ENCODE peak calls at places on chromosome 1, in five cellular contexts. One of them, this sample, is unnamed.

GRCh38 chr1:28577052-28577678 is 14.9 kb upstream of the RAB42 start:
- DNase-seq in kidney: no peak
- DNase-seq in GM23248: peak; percentile 9
- DNase-seq in astrocyte: no peak
- DNase-seq in mesendoderm: no peak
- DNase-seq in this sample: no peak

GRCh38 chr1:221801773-221802516 is 60.1 kb upstream of the DUSP10 start:
- DNase-seq in kidney: no peak
- DNase-seq in GM23248: peak; percentile 83
- DNase-seq in astrocyte: peak; percentile 78
- DNase-seq in mesendoderm: peak; percentile 90
- DNase-seq in this sample: peak; percentile 48

GRCh38 chr1:108071601-108072000 is 106.6 kb upstream of the VAV3 start:
- DNase-seq in kidney: no peak
- DNase-seq in GM23248: no peak
- DNase-seq in astrocyte: no peak
- DNase-seq in mesendoderm: no peak
- DNase-seq in this sample: no peak

GRCh38 chr1:233025156-233025555 is 74.7 kb downstream of the NTPCR start:
- DNase-seq in kidney: no peak
- DNase-seq in GM23248: peak; percentile 23
- DNase-seq in astrocyte: no peak
- DNase-seq in mesendoderm: peak; percentile 90
- DNase-seq in this sample: no peak

GRCh38 chr1:44239961-44240371 is 26.7 kb downstream of the DMAP1 start:
- DNase-seq in kidney: peak; percentile 91
- DNase-seq in GM23248: peak; percentile 8
- DNase-seq in astrocyte: no peak
- DNase-seq in mesendoderm: no peak
- DNase-seq in this sample: peak; percentile 37

GRCh38 chr1:212689758-212690540 is 9.7 kb downstream of the BATF3 start:
- DNase-seq in kidney: no peak
- DNase-seq in GM23248: no peak
- DNase-seq in astrocyte: no peak
- DNase-seq in mesendoderm: no peak
- DNase-seq in this sample: no peak

GRCh38 chr1:85307987-85308836 is 31.8 kb upstream of the BCL10 start:
- DNase-seq in kidney: peak; percentile 94
- DNase-seq in GM23248: peak; percentile 95
- DNase-seq in astrocyte: peak; percentile 66
- DNase-seq in mesendoderm: peak; percentile 95
- DNase-seq in this sample: peak; percentile 98

GRCh38 chr1:27949027-27949426 is 10.7 kb upstream of the XKR8 start:
- DNase-seq in kidney: no peak
- DNase-seq in GM23248: no peak
- DNase-seq in astrocyte: no peak
- DNase-seq in mesendoderm: no peak
- DNase-seq in this sample: no peak

GRCh38 chr1:215360786-215361185 is 206.3 kb upstream of the KCTD3 start:
- DNase-seq in kidney: no peak
- DNase-seq in GM23248: no peak
- DNase-seq in astrocyte: peak; percentile 51
- DNase-seq in mesendoderm: no peak
- DNase-seq in this sample: no peak

GRCh38 chr1:212689196-212689710 is 10.4 kb downstream of the BATF3 start:
- DNase-seq in kidney: no peak
- DNase-seq in GM23248: no peak
- DNase-seq in astrocyte: no peak
- DNase-seq in mesendoderm: no peak
- DNase-seq in this sample: no peak

GRCh38 chr1:54112969-54113368 is 39.8 kb downstream of the CDCP2 start:
- DNase-seq in kidney: no peak
- DNase-seq in GM23248: no peak
- DNase-seq in astrocyte: no peak
- DNase-seq in mesendoderm: no peak
- DNase-seq in this sample: no peak

GRCh38 chr1:181153634-181153961 is 65.1 kb downstream of the IER5 start:
- DNase-seq in kidney: no peak
- DNase-seq in GM23248: no peak
- DNase-seq in astrocyte: no peak
- DNase-seq in mesendoderm: no peak
- DNase-seq in this sample: no peak

GRCh38 chr1:232209357-232209756 is 420.6 kb downstream of the SIPA1L2 start:
- DNase-seq in kidney: no peak
- DNase-seq in GM23248: no peak
- DNase-seq in astrocyte: no peak
- DNase-seq in mesendoderm: no peak
- DNase-seq in this sample: no peak

DNA sequence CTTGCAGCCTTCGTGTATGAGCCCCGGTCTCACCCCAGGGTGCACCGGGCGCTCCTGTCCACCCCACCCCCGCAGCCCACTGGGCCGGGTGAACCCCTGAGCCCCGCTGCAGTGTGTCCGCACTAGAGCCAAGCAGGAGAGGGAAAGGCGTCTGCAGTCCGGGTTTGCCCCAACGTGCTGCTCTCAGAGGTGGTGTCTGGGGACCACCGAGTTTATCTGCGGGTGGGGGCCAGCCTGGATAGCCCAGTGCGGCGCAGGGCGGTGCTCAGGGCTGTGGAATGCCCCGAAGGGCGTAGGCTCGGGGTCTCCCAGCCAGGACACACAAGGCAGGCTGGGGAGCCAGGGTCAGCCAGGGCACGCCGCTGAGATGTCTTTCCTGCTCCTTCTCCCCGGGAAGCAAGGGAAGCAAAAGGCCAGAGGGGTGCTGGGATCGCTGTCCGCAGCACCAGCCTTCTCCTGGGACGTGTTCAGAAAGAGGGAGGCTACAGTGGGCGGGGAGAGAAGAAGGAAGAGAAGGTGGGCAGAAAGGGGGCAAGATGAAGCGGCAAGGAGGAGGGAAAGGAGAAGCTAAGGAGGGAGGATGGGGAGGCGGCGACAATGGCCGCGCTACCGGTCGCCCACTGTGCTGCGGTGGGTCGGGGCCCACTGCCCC is 56.6 kb downstream of the MAB21L3 start:
- DNase-seq in kidney: no peak
- DNase-seq in GM23248: peak; percentile 48
- DNase-seq in astrocyte: no peak
- DNase-seq in mesendoderm: peak; percentile 67
- DNase-seq in this sample: peak; percentile 9
- H3K9ac ChIP-seq in kidney: no peak overlapping the region
- H3K9ac ChIP-seq in GM23248: peak overlapping the region; percentile 72
- H3K9ac ChIP-seq in astrocyte: peak overlapping the region; percentile 75
- H3K9ac ChIP-seq in mesendoderm: peak overlapping the region; percentile 36
- H3K9ac ChIP-seq in this sample: peak overlapping the region; percentile 78

DNA sequence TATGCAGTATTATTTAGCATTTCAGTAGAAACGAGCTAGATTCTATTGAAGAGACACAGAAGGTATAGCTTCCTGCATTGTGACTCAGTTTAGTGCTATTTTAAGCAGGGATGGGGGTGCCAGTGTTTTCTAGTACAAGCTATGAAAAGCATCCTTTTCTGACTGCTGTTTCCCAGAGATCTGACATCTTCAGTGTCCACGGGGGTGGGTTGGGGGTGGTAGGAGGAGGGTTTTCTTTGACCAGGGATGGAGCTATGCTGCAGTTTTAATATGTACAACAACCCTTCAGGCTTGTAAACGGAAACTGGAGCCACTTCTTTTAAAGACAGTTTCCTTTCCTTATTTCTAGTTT is 2.7 kb upstream of the NEGR1 start:
- DNase-seq in kidney: no peak
- DNase-seq in GM23248: peak; percentile 86
- DNase-seq in astrocyte: no peak
- DNase-seq in mesendoderm: no peak
- DNase-seq in this sample: no peak
- H3K9ac ChIP-seq in kidney: no peak overlapping the region
- H3K9ac ChIP-seq in GM23248: peak overlapping the region; percentile 64
- H3K9ac ChIP-seq in astrocyte: peak overlapping the region; percentile 97
- H3K9ac ChIP-seq in mesendoderm: no peak overlapping the region
- H3K9ac ChIP-seq in this sample: peak overlapping the region; percentile 100

GRCh38 chr1:57102957-57103356 is 137.1 kb upstream of the C8B start:
- DNase-seq in kidney: no peak
- DNase-seq in GM23248: no peak
- DNase-seq in astrocyte: no peak
- DNase-seq in mesendoderm: no peak
- DNase-seq in this sample: no peak

GRCh38 chr1:57101171-57101570 is 135.4 kb upstream of the C8B start:
- DNase-seq in kidney: no peak
- DNase-seq in GM23248: peak; percentile 40
- DNase-seq in astrocyte: peak; percentile 8
- DNase-seq in mesendoderm: peak; percentile 76
- DNase-seq in this sample: no peak
- H3K9ac ChIP-seq in kidney: no peak overlapping the region
- H3K9ac ChIP-seq in GM23248: no peak overlapping the region
- H3K9ac ChIP-seq in astrocyte: no peak overlapping the region
- H3K9ac ChIP-seq in mesendoderm: no peak overlapping the region
- H3K9ac ChIP-seq in this sample: no peak overlapping the region

GRCh38 chr1:48030211-48030610 is 33.0 kb upstream of the TRABD2B start:
- DNase-seq in kidney: no peak
- DNase-seq in GM23248: no peak
- DNase-seq in astrocyte: no peak
- DNase-seq in mesendoderm: no peak
- DNase-seq in this sample: no peak
- H3K9ac ChIP-seq in kidney: no peak overlapping the region
- H3K9ac ChIP-seq in GM23248: no peak overlapping the region
- H3K9ac ChIP-seq in astrocyte: no peak overlapping the region
- H3K9ac ChIP-seq in mesendoderm: no peak overlapping the region
- H3K9ac ChIP-seq in this sample: no peak overlapping the region

GRCh38 chr1:10965621-10966226 is 46.7 kb upstream of the TARDBP start:
- DNase-seq in kidney: no peak
- DNase-seq in GM23248: peak; percentile 33
- DNase-seq in astrocyte: no peak
- DNase-seq in mesendoderm: no peak
- DNase-seq in this sample: no peak
- H3K9ac ChIP-seq in kidney: no peak overlapping the region
- H3K9ac ChIP-seq in GM23248: no peak overlapping the region
- H3K9ac ChIP-seq in astrocyte: no peak overlapping the region
- H3K9ac ChIP-seq in mesendoderm: no peak overlapping the region
- H3K9ac ChIP-seq in this sample: no peak overlapping the region

This sample was measured in adipocyte.